ENCODE peak calls at places on chromosomes 5 and 9, in five cellular contexts. D, Y, J, E and O are unnamed samples.

GRCh38 chr5:11251242-11251641 is 490.2 kb upstream of the DAP start:
- DNase-seq in Y (no peak), D (no peak), E (no peak), J (no peak), O (no peak)

GRCh38 chr9:110027624-110028023 is 180.3 kb downstream of the C9orf152 start:
- DNase-seq in E (no peak), D (peak; percentile 89), Y (no peak), J (no peak), O (peak; percentile 49)

GRCh38 chr5:52867809-52868208 is 80.1 kb downstream of the ITGA1 start:
- DNase-seq in E (no peak), Y (no peak), J (no peak), D (no peak), O (no peak)

GRCh38 chr5:91382530-91383026 is 539 bp downstream of the ARRDC3 start:
- DNase-seq in J (no peak), Y (peak; percentile 43), D (peak; percentile 48), E (peak; percentile 68), O (peak; percentile 16)

GRCh38 chr5:65483474-65484346 is 2.0 kb upstream of the ADAMTS6 start:
- DNase-seq in E (peak; percentile 78), Y (peak; percentile 32), D (peak; percentile 65), J (peak; percentile 66), O (no peak)

GRCh38 chr5:170333161-170333909 is 35.8 kb upstream of the LCP2 start:
- DNase-seq in J (no peak), D (peak; percentile 68), E (no peak), Y (peak; percentile 53), O (no peak)

GRCh38 chr9:72526901-72527800 is 5.7 kb downstream of the TMC1 start:
- DNase-seq in D (peak; percentile 74), E (no peak), Y (peak; percentile 73), J (peak; percentile 5), O (peak; percentile 63)

GRCh38 chr9:128911529-128912035 is 9.2 kb upstream of the PHYHD1 start:
- DNase-seq in Y (no peak), J (no peak), E (no peak), D (no peak), O (peak; percentile 78)

DNA sequence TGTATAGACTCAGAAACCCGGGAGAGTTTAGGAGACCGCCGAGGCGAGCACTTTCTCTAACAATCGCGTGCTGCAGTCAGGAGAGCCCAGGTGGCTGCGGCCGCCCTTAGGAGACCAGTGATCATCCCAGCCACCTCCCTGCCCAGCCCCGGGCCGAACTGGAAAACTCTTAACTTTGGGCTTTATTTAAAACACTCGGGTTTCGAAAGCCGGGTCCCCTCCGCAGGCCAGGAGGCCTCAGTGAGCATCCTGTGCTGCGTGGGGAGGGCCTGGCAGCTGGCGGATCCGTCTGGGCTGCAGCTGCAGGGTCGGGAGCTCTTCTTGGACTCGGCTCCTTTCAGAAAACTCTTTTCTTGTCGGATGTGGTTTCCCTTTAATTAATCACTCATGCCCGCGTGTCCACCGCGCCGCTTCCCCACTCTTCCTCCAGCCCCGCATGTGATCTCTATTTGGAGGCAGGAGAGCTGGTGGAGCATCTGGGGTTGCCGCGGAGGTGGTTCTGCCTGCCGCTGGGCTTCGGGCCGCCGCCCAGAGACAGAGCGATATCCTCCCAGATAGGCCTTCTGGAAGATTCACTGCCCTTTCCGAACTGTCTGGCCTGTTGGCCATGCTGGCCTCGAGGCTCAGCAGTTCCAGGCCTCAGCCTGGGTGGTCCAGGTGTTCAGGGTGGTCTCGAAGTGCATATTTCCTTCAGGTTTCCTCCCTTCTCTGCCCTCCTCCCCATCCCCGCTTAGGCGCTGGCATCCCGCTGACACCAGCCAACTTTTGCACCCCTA is 59.5 kb downstream of the TMEM174 start:
- DNase-seq in D (peak; percentile 64), Y (no peak), E (no peak), J (peak; percentile 44), O (no peak)
- H3K27ac ChIP-seq in D (no peak overlapping the region), Y (no peak overlapping the region), E (no peak overlapping the region), J (no peak overlapping the region), O (no peak overlapping the region)

GRCh38 chr5:139650689-139651501 is 2.7 kb downstream of the CXXC5 start:
- DNase-seq in E (no peak), J (peak; percentile 79), Y (no peak), D (peak; percentile 83), O (peak; percentile 62)
- H3K4me1 ChIP-seq in E (peaks cover 64% of the 10 kb centered on the region), J (peaks cover 62% of the 10 kb centered on the region), Y (peaks cover 42% of the 10 kb centered on the region), D (peaks cover 63% of the 10 kb centered on the region), O (peaks cover 59% of the 10 kb centered on the region)

GRCh38 chr9:133683494-133684460 is 47.6 kb downstream of the DBH start:
- DNase-seq in E (peak; percentile 19), J (peak; percentile 93), D (no peak), Y (peak; percentile 75), O (peak; percentile 73)
- H3K4me3 ChIP-seq in E (no peak overlapping the region), J (no peak overlapping the region), D (no peak overlapping the region), Y (peak overlapping the region; percentile 50), O (no peak overlapping the region)

DNA sequence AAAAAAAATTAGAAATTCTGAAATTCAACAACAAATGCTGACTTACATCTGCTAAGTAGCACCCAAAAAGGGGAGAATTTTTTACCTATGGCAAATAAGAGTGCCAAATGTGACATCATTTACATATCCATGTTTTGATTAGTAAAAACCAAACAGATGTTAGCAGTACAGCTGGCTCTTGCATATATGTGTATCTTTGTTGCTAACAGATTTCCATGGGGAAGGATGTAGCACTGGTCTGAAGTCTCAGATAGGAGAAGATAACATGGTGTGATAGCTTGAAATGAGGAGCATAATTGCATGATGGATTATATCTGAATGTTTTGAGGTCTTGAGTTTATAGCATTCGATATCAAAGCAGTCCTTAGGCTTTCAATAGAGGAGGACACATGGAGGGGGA is 17.5 kb downstream of the PIK3R1 start:
- DNase-seq in Y (no peak), J (peak; percentile 38), D (no peak), E (no peak), O (no peak)
- H3K27ac ChIP-seq in Y (no peak overlapping the region), J (no peak overlapping the region), D (no peak overlapping the region), E (no peak overlapping the region), O (no peak overlapping the region)

GRCh38 chr5:72846483-72846882 is 30.0 kb downstream of the TNPO1 start:
- DNase-seq in E (no peak), J (no peak), D (no peak), Y (no peak), O (no peak)

GRCh38 chr5:72842816-72843215 is 26.4 kb downstream of the TNPO1 start:
- DNase-seq in J (no peak), Y (no peak), E (peak; percentile 10), D (no peak), O (no peak)

GRCh38 chr5:72841756-72842535 is 25.5 kb downstream of the TNPO1 start:
- DNase-seq in Y (no peak), E (no peak), D (no peak), J (no peak), O (no peak)

GRCh38 chr5:72845889-72846288 is 29.4 kb downstream of the TNPO1 start:
- DNase-seq in D (no peak), E (no peak), J (no peak), Y (no peak), O (no peak)

GRCh38 chr5:72844218-72844603 is 27.8 kb downstream of the TNPO1 start:
- DNase-seq in D (no peak), E (no peak), J (no peak), Y (no peak), O (no peak)
- H3K4me1 ChIP-seq in D (peaks cover 13% of the 10 kb centered on the region), E (peaks cover 10% of the 10 kb centered on the region), J (peaks cover 12% of the 10 kb centered on the region), Y (peaks cover 10% of the 10 kb centered on the region), O (peaks cover 52% of the 10 kb centered on the region)

GRCh38 chr5:178625679-178626483 is 969 bp downstream of the CLK4 start:
- DNase-seq in J (peak; percentile 31), Y (no peak), D (no peak), E (peak; percentile 43), O (no peak)
- H3K4me3 ChIP-seq in J (peak overlapping the region; percentile 97), Y (peak overlapping the region; percentile 94), D (peak overlapping the region; percentile 81), E (peak overlapping the region; percentile 94), O (peak overlapping the region; percentile 84)

GRCh38 chr9:131500939-131501541 is 1.7 kb upstream of the POMT1 start:
- DNase-seq in J (no peak), D (no peak), Y (peak; percentile 36), E (no peak), O (no peak)

GRCh38 chr9:131502781-131503625 is at the start of gene POMT1:
- DNase-seq in Y (peak; percentile 89), E (no peak), D (peak; percentile 95), J (peak; percentile 99), O (peak; percentile 85)

GRCh38 chr9:131496844-131497425 is 5.8 kb upstream of the POMT1 start:
- DNase-seq in D (no peak), E (no peak), J (no peak), Y (no peak), O (no peak)

GRCh38 chr9:131499254-131499653 is 3.5 kb upstream of the POMT1 start:
- DNase-seq in Y (no peak), D (no peak), J (no peak), E (no peak), O (no peak)

DNA sequence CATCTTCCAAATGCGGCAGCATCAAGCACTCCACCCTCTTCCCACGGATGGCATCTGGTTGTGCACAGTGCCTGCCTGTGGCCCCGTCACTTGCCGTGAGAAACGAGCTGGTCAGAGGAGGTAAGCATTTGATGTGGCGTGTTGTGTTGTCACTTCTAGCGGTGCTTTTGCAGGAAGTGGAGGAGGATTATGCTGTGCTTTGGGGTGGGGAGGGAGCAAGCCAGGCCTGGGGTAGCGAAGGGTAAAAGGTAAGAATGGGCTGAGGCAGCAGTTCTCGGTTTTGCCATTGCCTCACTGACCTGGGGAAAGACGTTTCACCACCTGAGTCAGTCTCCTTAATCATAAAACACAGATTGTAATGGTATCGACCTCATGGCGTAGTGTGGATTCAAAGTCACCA is 2.3 kb upstream of the POMT1 start:
- DNase-seq in Y (peak; percentile 79), E (no peak), D (no peak), J (no peak), O (no peak)
- H3K27ac ChIP-seq in Y (peak overlapping the region; percentile 32), E (no peak overlapping the region), D (peak overlapping the region; percentile 54), J (no peak overlapping the region), O (no peak overlapping the region)